ENCODE peak calls at places on chromosomes 7 and 10, in six cellular contexts. One of them, this sample, is unnamed.
A peak's percentile ranks its signal among the peaks of the same experiment; 100 is the strongest.

GRCh38 chr10:4254101-4254994 is 469.3 kb upstream of the KLF6 start:
- DNase-seq in fibroblast of lung: peak; percentile 95
- DNase-seq in endothelial cell of umbilical vein: no peak
- DNase-seq in neural crest cell: no peak
- DNase-seq in H9: no peak
- DNase-seq in neural progenitor cell: no peak
- DNase-seq in this sample: no peak

GRCh38 chr10:19014034-19014433 is 34.6 kb upstream of the MALRD1 start:
- DNase-seq in fibroblast of lung: peak; percentile 89
- DNase-seq in endothelial cell of umbilical vein: no peak
- DNase-seq in neural crest cell: no peak
- DNase-seq in H9: no peak
- DNase-seq in neural progenitor cell: no peak
- DNase-seq in this sample: no peak

GRCh38 chr10:70534281-70534680 is 55.7 kb downstream of the PALD1 start:
- DNase-seq in fibroblast of lung: no peak
- DNase-seq in endothelial cell of umbilical vein: no peak
- DNase-seq in neural crest cell: no peak
- DNase-seq in H9: no peak
- DNase-seq in neural progenitor cell: no peak
- DNase-seq in this sample: no peak

GRCh38 chr10:7186387-7187032 is 224.3 kb downstream of the SFMBT2 start:
- DNase-seq in fibroblast of lung: peak; percentile 9
- DNase-seq in endothelial cell of umbilical vein: no peak
- DNase-seq in neural crest cell: no peak
- DNase-seq in H9: no peak
- DNase-seq in neural progenitor cell: no peak
- DNase-seq in this sample: no peak

GRCh38 chr7:50449881-50450690 is at the start of gene FIGNL1:
- DNase-seq in fibroblast of lung: peak; percentile 76
- DNase-seq in endothelial cell of umbilical vein: peak; percentile 78
- DNase-seq in neural crest cell: peak; percentile 45
- DNase-seq in H9: peak; percentile 74
- DNase-seq in neural progenitor cell: peak; percentile 77
- DNase-seq in this sample: peak; percentile 38

GRCh38 chr10:74056081-74056818 is 58.3 kb downstream of the VCL start:
- DNase-seq in fibroblast of lung: peak; percentile 89
- DNase-seq in endothelial cell of umbilical vein: peak; percentile 72
- DNase-seq in neural crest cell: no peak
- DNase-seq in H9: no peak
- DNase-seq in neural progenitor cell: no peak
- DNase-seq in this sample: no peak

GRCh38 chr7:142323706-142324105 is 65.8 kb upstream of the PRSS58 start:
- DNase-seq in fibroblast of lung: no peak
- DNase-seq in endothelial cell of umbilical vein: no peak
- DNase-seq in neural crest cell: peak; percentile 57
- DNase-seq in H9: peak; percentile 88
- DNase-seq in neural progenitor cell: peak; percentile 82
- DNase-seq in this sample: no peak

GRCh38 chr10:123042708-123043408 is 34.1 kb downstream of the ACADSB start:
- DNase-seq in fibroblast of lung: no peak
- DNase-seq in endothelial cell of umbilical vein: no peak
- DNase-seq in neural crest cell: no peak
- DNase-seq in H9: no peak
- DNase-seq in neural progenitor cell: no peak
- DNase-seq in this sample: no peak

GRCh38 chr7:94907420-94908203 is at the start of gene PPP1R9A:
- DNase-seq in fibroblast of lung: peak; percentile 44
- DNase-seq in endothelial cell of umbilical vein: peak; percentile 23
- DNase-seq in neural crest cell: peak; percentile 51
- DNase-seq in H9: peak; percentile 72
- DNase-seq in neural progenitor cell: peak; percentile 87
- DNase-seq in this sample: peak; percentile 59

GRCh38 chr7:25846722-25847121 is 305.3 kb upstream of the NFE2L3 start:
- DNase-seq in fibroblast of lung: peak; percentile 88
- DNase-seq in endothelial cell of umbilical vein: peak; percentile 97
- DNase-seq in neural crest cell: no peak
- DNase-seq in H9: no peak
- DNase-seq in neural progenitor cell: no peak
- DNase-seq in this sample: peak; percentile 72

DNA sequence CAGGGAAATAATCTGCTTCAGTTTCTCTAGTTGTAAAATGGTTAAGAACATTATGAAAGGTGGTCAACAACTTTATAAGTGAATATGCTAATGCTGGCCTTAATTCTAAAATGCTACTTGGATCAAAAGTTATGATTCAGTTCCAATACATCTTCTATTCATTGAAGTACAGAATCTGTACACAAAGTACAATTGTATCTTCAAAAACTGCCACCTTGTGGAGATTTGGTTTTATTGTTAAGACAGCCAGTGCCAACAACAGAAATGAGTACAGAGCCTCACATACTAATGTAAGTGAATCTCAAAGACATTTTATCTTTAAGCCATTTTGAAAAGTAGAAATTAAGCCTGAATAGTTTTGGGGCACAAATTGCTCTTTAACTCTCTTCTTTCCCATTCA is 194.0 kb downstream of the CFTR start:
- DNase-seq in fibroblast of lung: peak; percentile 47
- DNase-seq in endothelial cell of umbilical vein: peak; percentile 56
- DNase-seq in neural crest cell: no peak
- DNase-seq in H9: no peak
- DNase-seq in neural progenitor cell: no peak
- DNase-seq in this sample: no peak
- TF ChIP-seq CTCF in fibroblast of lung: peak; percentile 49
- TF ChIP-seq CTCF in endothelial cell of umbilical vein: peak; percentile 16
- TF ChIP-seq CTCF in neural crest cell: peak; percentile 70
- TF ChIP-seq CTCF in H9: peak; percentile 36
- TF ChIP-seq CTCF in neural progenitor cell: peak; percentile 54
- TF ChIP-seq CTCF in this sample: no peak

DNA sequence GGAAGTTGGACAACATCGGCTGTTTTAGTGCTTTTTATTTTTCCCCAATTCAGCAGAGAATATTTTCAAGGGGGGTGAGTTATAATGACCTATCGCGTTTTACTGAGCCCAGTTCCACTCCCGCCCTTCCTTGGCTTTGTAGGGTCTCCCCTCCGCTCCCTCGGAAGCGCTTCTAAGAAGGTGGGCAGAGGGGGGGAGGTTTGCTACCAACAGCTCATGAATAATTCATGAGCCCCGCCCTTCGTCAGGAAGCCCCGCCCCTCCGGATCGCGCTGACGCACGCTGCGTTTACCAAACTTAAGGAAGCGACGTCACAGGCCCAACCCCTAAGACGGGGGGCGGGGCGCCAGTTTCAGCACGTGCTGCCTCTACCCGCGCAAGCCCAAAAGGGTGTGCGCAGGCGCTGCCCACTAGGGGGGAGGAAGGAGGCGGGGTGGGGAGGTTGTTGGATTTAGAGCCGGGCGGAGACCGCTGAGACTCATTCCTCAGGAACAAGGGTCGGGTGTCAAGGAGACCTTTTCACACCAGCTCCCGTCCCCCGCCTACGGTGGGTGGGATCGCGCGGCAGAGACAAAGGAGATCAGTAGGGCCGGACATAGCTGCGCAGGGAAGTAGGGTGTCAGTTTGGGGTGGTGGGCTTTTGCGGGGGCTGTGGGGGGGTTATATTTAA is 529 bp upstream of the MEPCE start:
- DNase-seq in fibroblast of lung: peak; percentile 99
- DNase-seq in endothelial cell of umbilical vein: peak; percentile 100
- DNase-seq in neural crest cell: peak; percentile 100
- DNase-seq in H9: peak; percentile 99
- DNase-seq in neural progenitor cell: peak; percentile 100
- DNase-seq in this sample: peak; percentile 100
- TF ChIP-seq CTCF in fibroblast of lung: no peak
- TF ChIP-seq CTCF in endothelial cell of umbilical vein: no peak
- TF ChIP-seq CTCF in neural crest cell: no peak
- TF ChIP-seq CTCF in H9: no peak
- TF ChIP-seq CTCF in neural progenitor cell: no peak
- TF ChIP-seq CTCF in this sample: peak; percentile 14

GRCh38 chr7:154794147-154794780 is 208.7 kb downstream of the PAXIP1 start:
- DNase-seq in fibroblast of lung: no peak
- DNase-seq in endothelial cell of umbilical vein: no peak
- DNase-seq in neural crest cell: peak; percentile 66
- DNase-seq in H9: peak; percentile 87
- DNase-seq in neural progenitor cell: peak; percentile 82
- DNase-seq in this sample: no peak
- TF ChIP-seq CTCF in fibroblast of lung: no peak
- TF ChIP-seq CTCF in endothelial cell of umbilical vein: no peak
- TF ChIP-seq CTCF in neural crest cell: peak; percentile 72
- TF ChIP-seq CTCF in H9: peak; percentile 82
- TF ChIP-seq CTCF in neural progenitor cell: peak; percentile 72
- TF ChIP-seq CTCF in this sample: peak; percentile 49

GRCh38 chr10:64115913-64116643 is 594.9 kb downstream of the REEP3 start:
- DNase-seq in fibroblast of lung: no peak
- DNase-seq in endothelial cell of umbilical vein: peak; percentile 3
- DNase-seq in neural crest cell: peak; percentile 38
- DNase-seq in H9: peak; percentile 57
- DNase-seq in neural progenitor cell: peak; percentile 51
- DNase-seq in this sample: no peak
- TF ChIP-seq CTCF in fibroblast of lung: peak; percentile 54
- TF ChIP-seq CTCF in endothelial cell of umbilical vein: peak; percentile 12
- TF ChIP-seq CTCF in neural crest cell: peak; percentile 65
- TF ChIP-seq CTCF in H9: peak; percentile 74
- TF ChIP-seq CTCF in neural progenitor cell: peak; percentile 67
- TF ChIP-seq CTCF in this sample: no peak

DNA sequence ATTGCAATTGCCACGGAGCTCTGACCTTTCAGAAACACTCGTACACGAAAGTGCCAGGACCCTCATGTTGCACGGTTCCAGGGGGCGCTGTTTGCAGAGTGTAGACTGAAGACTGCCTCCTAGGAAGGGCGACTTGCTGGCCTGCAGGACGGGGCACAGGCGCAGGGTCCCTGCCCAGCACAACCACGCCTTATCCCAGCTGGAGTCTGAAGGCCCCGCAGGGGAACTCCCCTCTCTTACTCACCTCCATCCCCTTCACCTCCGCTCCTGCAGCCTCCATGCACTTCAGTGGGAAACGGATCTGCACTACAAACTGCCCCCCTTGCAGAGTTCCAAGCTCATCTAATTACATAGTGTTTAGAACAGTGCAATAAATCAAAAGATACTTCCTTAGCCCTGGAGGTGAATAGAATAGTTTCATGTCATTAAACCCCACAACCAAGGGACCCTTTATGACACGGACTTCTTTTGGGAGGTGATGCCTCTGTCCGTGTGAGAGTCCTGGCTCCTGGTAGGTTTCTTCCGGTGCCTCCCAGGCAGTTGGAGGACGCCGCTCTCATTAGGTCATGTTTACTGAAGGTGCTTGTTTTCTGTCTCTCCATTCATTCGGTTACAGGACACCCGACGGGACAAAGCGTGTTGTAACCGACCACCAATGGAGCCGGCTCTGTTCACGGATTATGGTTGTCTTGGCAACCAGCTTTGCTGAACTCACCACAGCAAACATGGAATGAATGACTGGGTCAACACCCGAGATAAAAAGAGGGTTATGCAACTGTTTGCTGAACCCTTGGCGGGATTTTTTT is 262.2 kb downstream of the BAMBI start:
- DNase-seq in fibroblast of lung: peak; percentile 85
- DNase-seq in endothelial cell of umbilical vein: no peak
- DNase-seq in neural crest cell: peak; percentile 71
- DNase-seq in H9: peak; percentile 88
- DNase-seq in neural progenitor cell: peak; percentile 97
- DNase-seq in this sample: peak; percentile 73
- TF ChIP-seq CTCF in fibroblast of lung: peak; percentile 39
- TF ChIP-seq CTCF in endothelial cell of umbilical vein: peak; percentile 20
- TF ChIP-seq CTCF in neural crest cell: peak; percentile 57
- TF ChIP-seq CTCF in H9: peak; percentile 84
- TF ChIP-seq CTCF in neural progenitor cell: peak; percentile 82
- TF ChIP-seq CTCF in this sample: peak; percentile 39

GRCh38 chr10:93541402-93542357 is 24.8 kb upstream of the FFAR4 start:
- DNase-seq in fibroblast of lung: peak; percentile 18
- DNase-seq in endothelial cell of umbilical vein: peak; percentile 69
- DNase-seq in neural crest cell: peak; percentile 51
- DNase-seq in H9: peak; percentile 66
- DNase-seq in neural progenitor cell: peak; percentile 72
- DNase-seq in this sample: peak; percentile 57
- TF ChIP-seq CTCF in fibroblast of lung: peak; percentile 89
- TF ChIP-seq CTCF in endothelial cell of umbilical vein: peak; percentile 89
- TF ChIP-seq CTCF in neural crest cell: peak; percentile 83
- TF ChIP-seq CTCF in H9: peak; percentile 98
- TF ChIP-seq CTCF in neural progenitor cell: peak; percentile 95
- TF ChIP-seq CTCF in this sample: peak; percentile 86

GRCh38 chr7:46744957-46745699 is 824.1 kb upstream of the IGFBP3 start:
- DNase-seq in fibroblast of lung: peak; percentile 62
- DNase-seq in endothelial cell of umbilical vein: peak; percentile 54
- DNase-seq in neural crest cell: no peak
- DNase-seq in H9: no peak
- DNase-seq in neural progenitor cell: no peak
- DNase-seq in this sample: no peak

GRCh38 chr7:46750321-46750865 is 829.3 kb upstream of the IGFBP3 start:
- DNase-seq in fibroblast of lung: no peak
- DNase-seq in endothelial cell of umbilical vein: no peak
- DNase-seq in neural crest cell: no peak
- DNase-seq in H9: no peak
- DNase-seq in neural progenitor cell: no peak
- DNase-seq in this sample: no peak

GRCh38 chr7:46747222-46747621 is 826.1 kb upstream of the IGFBP3 start:
- DNase-seq in fibroblast of lung: no peak
- DNase-seq in endothelial cell of umbilical vein: no peak
- DNase-seq in neural crest cell: no peak
- DNase-seq in H9: no peak
- DNase-seq in neural progenitor cell: no peak
- DNase-seq in this sample: no peak

GRCh38 chr7:46745700-46746090 is 824.6 kb upstream of the IGFBP3 start:
- DNase-seq in fibroblast of lung: no peak
- DNase-seq in endothelial cell of umbilical vein: peak; percentile 50
- DNase-seq in neural crest cell: no peak
- DNase-seq in H9: no peak
- DNase-seq in neural progenitor cell: no peak
- DNase-seq in this sample: no peak

GRCh38 chr7:46747869-46748576 is 827.0 kb upstream of the IGFBP3 start:
- DNase-seq in fibroblast of lung: peak; percentile 65
- DNase-seq in endothelial cell of umbilical vein: peak; percentile 18
- DNase-seq in neural crest cell: no peak
- DNase-seq in H9: no peak
- DNase-seq in neural progenitor cell: no peak
- DNase-seq in this sample: no peak
- TF ChIP-seq CTCF in fibroblast of lung: no peak
- TF ChIP-seq CTCF in endothelial cell of umbilical vein: no peak
- TF ChIP-seq CTCF in neural crest cell: no peak
- TF ChIP-seq CTCF in H9: no peak
- TF ChIP-seq CTCF in neural progenitor cell: no peak
- TF ChIP-seq CTCF in this sample: no peak

DNA sequence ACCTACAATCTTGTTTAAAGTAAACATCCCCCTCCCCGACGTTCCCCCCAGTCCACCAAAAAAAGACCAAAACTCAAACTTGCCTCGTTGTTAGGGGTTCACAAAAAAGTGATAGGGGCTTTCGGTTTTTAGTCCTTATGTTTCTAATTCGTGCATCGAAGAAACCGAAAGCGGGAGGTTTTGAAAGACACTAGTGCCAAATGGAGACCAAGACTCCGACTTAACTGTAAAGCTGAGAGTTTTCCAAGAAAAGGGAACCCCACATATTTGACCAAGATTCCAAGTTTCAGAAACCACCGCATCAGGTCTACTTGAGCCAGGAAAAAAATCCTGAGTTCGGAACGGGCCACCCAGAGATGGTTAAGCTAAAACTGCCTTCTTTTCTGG is 534 bp downstream of the PSMA2 start:
- DNase-seq in fibroblast of lung: peak; percentile 16
- DNase-seq in endothelial cell of umbilical vein: no peak
- DNase-seq in neural crest cell: no peak
- DNase-seq in H9: no peak
- DNase-seq in neural progenitor cell: no peak
- DNase-seq in this sample: no peak
- TF ChIP-seq CTCF in fibroblast of lung: no peak
- TF ChIP-seq CTCF in endothelial cell of umbilical vein: no peak
- TF ChIP-seq CTCF in neural crest cell: no peak
- TF ChIP-seq CTCF in H9: no peak
- TF ChIP-seq CTCF in neural progenitor cell: no peak
- TF ChIP-seq CTCF in this sample: no peak